ENCODE peak calls at places on chromosomes 12 and 14, in nine cellular contexts. T, I, F, G, N, B, A, K and Y are unnamed samples.

GRCh38 chr12:1527789-1528188 is 66.6 kb downstream of the FBXL14 start:
- DNase-seq in I (peak), G (no peak), B (no peak), K (no peak), N (no peak), T (no peak), A (no peak), F (no peak), Y (no peak)

GRCh38 chr14:22071001-22071400 is 397.4 kb upstream of the OR4E1 start:
- DNase-seq in I (no peak), F (no peak), K (no peak), G (no peak), B (no peak), N (peak), A (no peak), T (peak), Y (no peak)

GRCh38 chr12:58529114-58529665 is 391.1 kb downstream of the LRIG3 start:
- DNase-seq in F (no peak), T (no peak), I (peak), K (no peak), A (no peak), B (no peak), G (no peak), N (no peak), Y (no peak)

GRCh38 chr14:53528114-53528513 is 375.0 kb upstream of the DDHD1 start:
- DNase-seq in A (no peak), G (no peak), I (peak), T (no peak), N (no peak), K (no peak), F (no peak), B (no peak), Y (no peak)

GRCh38 chr14:78022059-78022458 is 148.1 kb upstream of the NRXN3 start:
- DNase-seq in B (peak), N (peak), A (peak), F (peak), G (no peak), I (peak), K (peak), T (peak), Y (peak)

GRCh38 chr14:81565441-81566290 is 32.0 kb upstream of the SEL1L start:
- DNase-seq in I (no peak), B (no peak), G (no peak), T (no peak), A (no peak), F (peak), K (peak), N (no peak), Y (peak)

GRCh38 chr12:7951671-7952070 is 15.7 kb upstream of the SLC2A3 start:
- DNase-seq in F (no peak), B (no peak), T (no peak), K (no peak), G (no peak), N (no peak), I (no peak), A (no peak), Y (no peak)

GRCh38 chr12:104653730-104654328 is 197.1 kb downstream of the CHST11 start:
- DNase-seq in K (no peak), B (no peak), G (no peak), T (no peak), N (no peak), F (no peak), A (no peak), I (no peak), Y (peak)

GRCh38 chr12:25518512-25518911 is 34.6 kb downstream of the LMNTD1 start:
- DNase-seq in N (peak), T (no peak), F (no peak), A (no peak), I (peak), B (no peak), K (no peak), G (no peak), Y (no peak)

GRCh38 chr12:119069029-119069731 is 87.8 kb downstream of the SRRM4 start:
- DNase-seq in A (no peak), I (no peak), K (no peak), T (no peak), N (no peak), G (no peak), B (peak), F (no peak), Y (no peak)

GRCh38 chr14:94165744-94166143 is 8.4 kb upstream of the PPP4R4 start:
- DNase-seq in B (no peak), F (no peak), N (no peak), G (no peak), A (no peak), I (no peak), T (no peak), K (no peak), Y (no peak)

GRCh38 chr12:82524020-82524419 is 162.7 kb upstream of the TMTC2 start:
- DNase-seq in N (no peak), T (no peak), B (no peak), K (no peak), A (no peak), I (no peak), F (peak), G (no peak), Y (no peak)

GRCh38 chr14:68662395-68662794 is 130.5 kb downstream of the ZFP36L1 start:
- DNase-seq in G (no peak), T (no peak), A (no peak), I (peak), F (no peak), N (no peak), B (no peak), K (no peak), Y (no peak)

GRCh38 chr12:5201554-5202243 is 158.0 kb downstream of the KCNA5 start:
- DNase-seq in F (no peak), A (no peak), K (no peak), N (no peak), G (no peak), I (peak), B (no peak), T (no peak), Y (peak)

GRCh38 chr14:103372552-103373304 is 12.5 kb upstream of the MARK3 start:
- DNase-seq in B (peak), T (no peak), F (no peak), K (no peak), I (peak), A (no peak), G (no peak), N (no peak), Y (peak)

GRCh38 chr12:63905523-63905922 is 61.0 kb downstream of the SRGAP1 start:
- DNase-seq in B (no peak), N (no peak), K (no peak), I (peak), G (no peak), F (no peak), T (no peak), A (no peak), Y (no peak)

GRCh38 chr14:64762044-64763034 is 58.1 kb downstream of the PLEKHG3 start:
- DNase-seq in B (peak), I (peak), T (peak), K (peak), N (no peak), G (peak), A (peak), F (peak), Y (peak)

GRCh38 chr14:54783660-54784015 is 119.0 kb downstream of the GCH1 start:
- DNase-seq in I (no peak), N (no peak), K (no peak), B (no peak), A (no peak), F (no peak), T (no peak), G (no peak), Y (no peak)

GRCh38 chr14:77641534-77642341 is 25.3 kb upstream of the SPTLC2 start:
- DNase-seq in F (peak), N (peak), K (peak), A (peak), T (peak), G (peak), B (peak), I (peak), Y (peak)

GRCh38 chr14:104882991-104883660 is 18.1 kb downstream of the CEP170B start:
- DNase-seq in T (no peak), G (no peak), F (peak), I (no peak), N (no peak), K (no peak), A (no peak), B (no peak), Y (no peak)

GRCh38 chr12:56099787-56100186 is 4.6 kb upstream of the PA2G4 start:
- DNase-seq in A (no peak), G (no peak), K (no peak), N (no peak), B (peak), I (no peak), F (no peak), T (no peak), Y (no peak)

GRCh38 chr12:45131506-45131905 is 80.6 kb upstream of the DBX2 start:
- DNase-seq in I (no peak), T (no peak), N (no peak), G (no peak), B (no peak), A (no peak), F (no peak), K (no peak), Y (no peak)

GRCh38 chr14:77607741-77608302 is 8.6 kb downstream of the SPTLC2 start:
- DNase-seq in F (no peak), I (no peak), T (no peak), G (no peak), B (no peak), N (no peak), K (no peak), A (no peak), Y (peak)

GRCh38 chr14:38248629-38249028 is 7.3 kb downstream of the CLEC14A start:
- DNase-seq in B (no peak), F (no peak), I (no peak), N (no peak), G (no peak), T (no peak), A (no peak), K (no peak), Y (no peak)

GRCh38 chr12:108414021-108414420 is 74.9 kb upstream of the CMKLR1 start:
- DNase-seq in I (no peak), N (no peak), G (no peak), A (no peak), T (no peak), K (no peak), B (no peak), F (no peak), Y (no peak)

GRCh38 chr14:99971087-99971928 is 93.9 kb upstream of the EVL start:
- DNase-seq in B (peak), K (peak), T (peak), A (peak), F (peak), N (no peak), I (peak), G (peak), Y (peak)

GRCh38 chr12:107092669-107093546 is 441 bp downstream of the CRY1 start:
- DNase-seq in T (peak), N (no peak), K (peak), F (peak), I (no peak), G (peak), A (peak), B (peak), Y (peak)
- TF ChIP-seq POLR2A in T (peak), N (peak), K (peak), F (peak), I (peak), G (peak), A (peak), B (peak), Y (peak)

GRCh38 chr12:111168009-111168786 is 200.7 kb downstream of the PHETA1 start:
- DNase-seq in A (no peak), B (no peak), T (no peak), I (no peak), K (no peak), N (no peak), F (no peak), G (no peak), Y (no peak)
- TF ChIP-seq POLR2A in A (no peak), B (no peak), T (no peak), I (no peak), K (no peak), N (no peak), F (no peak), G (no peak), Y (no peak)

DNA sequence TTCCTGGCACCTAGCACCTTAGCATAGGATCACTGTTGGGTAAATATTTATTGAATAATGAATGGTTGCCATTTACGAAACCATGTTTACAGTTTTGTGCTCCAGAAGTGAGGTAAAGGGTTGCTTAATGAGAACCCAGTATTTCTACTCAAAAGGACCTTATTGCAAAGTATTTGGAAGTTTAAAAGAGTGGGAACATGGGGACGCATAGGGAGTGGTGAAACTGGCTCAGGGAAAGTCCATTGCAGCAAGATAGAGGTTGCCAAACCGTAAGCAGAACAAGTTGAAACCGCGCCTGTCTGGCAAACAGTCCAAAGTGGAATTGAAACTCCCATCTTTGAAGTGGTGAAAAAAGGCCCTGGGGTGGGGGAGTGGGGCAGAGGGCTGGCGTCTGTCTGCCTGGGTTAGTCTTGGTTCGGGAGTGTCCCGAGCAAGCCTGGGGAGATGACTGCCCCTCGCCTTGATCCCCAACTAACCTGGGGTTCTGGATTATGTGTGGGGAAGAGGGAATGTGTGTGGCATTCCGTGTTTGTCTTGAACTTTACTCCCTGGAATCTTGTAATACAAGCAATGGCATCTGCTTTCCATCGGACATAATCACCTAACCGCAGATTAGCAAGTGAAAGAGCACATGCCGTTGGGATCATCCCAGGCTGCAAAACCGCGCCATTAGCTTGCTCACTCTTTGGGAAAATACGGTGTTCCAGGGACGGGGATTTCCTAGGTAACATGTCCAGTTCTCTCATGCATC is 7.2 kb downstream of the ALDH2 start:
- DNase-seq in A (peak), G (peak), I (peak), F (peak), N (no peak), K (peak), T (peak), B (peak), Y (no peak)
- TF ChIP-seq POLR2A in A (no peak), G (no peak), I (no peak), F (no peak), N (no peak), K (peak), T (peak), B (no peak), Y (no peak)

DNA sequence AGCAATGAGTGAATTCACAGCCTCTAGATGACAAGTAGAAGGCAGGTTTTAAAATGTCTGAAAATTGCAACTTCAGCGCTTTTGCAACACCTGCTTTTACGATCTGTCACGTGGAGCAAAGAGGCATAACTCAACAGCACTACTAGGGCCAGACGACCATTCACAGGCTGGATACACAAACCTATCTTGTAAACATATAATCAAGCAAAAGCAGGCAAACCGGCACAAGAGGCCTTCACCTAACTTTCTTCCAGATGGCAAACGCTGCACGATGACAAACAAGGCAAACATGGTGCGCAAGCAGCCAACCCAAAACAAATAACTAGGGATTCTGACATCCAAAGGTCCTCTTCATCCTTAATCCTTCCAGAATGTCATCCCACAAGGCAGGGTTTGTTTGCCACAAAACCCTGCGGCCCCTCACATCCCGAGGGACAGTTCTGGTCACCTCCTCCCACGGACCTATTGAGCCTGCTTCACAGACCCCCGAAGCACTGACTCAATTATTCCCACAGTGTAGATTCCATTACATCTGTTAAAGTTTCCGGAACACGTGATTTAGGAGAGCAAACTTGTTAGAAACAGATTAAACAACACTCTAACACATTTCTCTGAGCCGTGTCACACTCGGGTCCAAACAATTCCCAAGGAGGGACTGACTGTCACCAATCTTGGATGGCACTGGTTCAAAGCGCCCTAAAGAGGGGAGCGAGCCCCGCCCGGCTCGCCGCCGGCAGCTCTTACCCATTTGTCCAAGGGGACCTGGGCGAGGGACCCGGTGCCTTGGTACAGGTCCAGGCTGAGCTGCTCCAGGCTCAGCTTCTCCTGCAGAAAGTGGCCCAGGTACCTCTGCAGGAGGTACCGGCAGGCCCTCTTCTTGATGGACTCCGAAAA is 823 bp downstream of the ATG2B start:
- DNase-seq in N (peak), T (peak), G (peak), I (peak), F (peak), A (peak), B (peak), K (peak), Y (peak)
- TF ChIP-seq POLR2A in N (no peak), T (peak), G (no peak), I (peak), F (peak), A (peak), B (no peak), K (no peak), Y (peak)

DNA sequence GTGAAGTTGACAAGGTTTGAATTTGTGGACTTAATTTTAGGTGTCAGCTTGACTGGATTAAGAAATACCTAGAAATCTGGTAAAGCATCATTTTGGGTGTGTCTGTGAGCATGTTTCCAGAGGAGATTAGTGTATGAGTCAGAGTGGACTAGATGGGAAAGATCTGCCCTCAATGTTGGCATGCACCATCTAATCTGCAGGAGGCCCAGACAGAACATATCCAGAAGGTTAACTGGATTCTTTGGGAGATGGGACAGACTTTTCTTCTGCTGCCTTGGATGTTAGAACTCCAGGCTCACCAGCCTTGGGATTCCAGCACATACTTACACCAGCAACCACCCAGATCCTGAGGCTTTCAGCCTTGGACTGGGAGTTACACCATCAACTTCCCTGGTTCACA is 14.1 kb downstream of the SGPP1 start:
- DNase-seq in I (peak), F (no peak), G (no peak), A (no peak), T (no peak), K (no peak), N (no peak), B (no peak), Y (peak)
- TF ChIP-seq POLR2A in I (no peak), F (no peak), G (no peak), A (no peak), T (no peak), K (no peak), N (no peak), B (no peak), Y (no peak)

GRCh38 chr14:75259510-75259855 is 19.1 kb upstream of the FOS start:
- DNase-seq in T (no peak), F (no peak), A (no peak), G (no peak), N (no peak), I (peak), B (no peak), K (no peak), Y (peak)
- TF ChIP-seq POLR2A in T (no peak), F (no peak), A (no peak), G (no peak), N (no peak), I (peak), B (no peak), K (peak), Y (peak)

GRCh38 chr12:95788637-95789036 is 1.9 kb downstream of the NTN4 start:
- DNase-seq in N (no peak), G (no peak), K (no peak), T (no peak), A (no peak), I (peak), B (no peak), F (no peak), Y (no peak)

GRCh38 chr12:95790025-95790911 is at the start of gene NTN4:
- DNase-seq in K (peak), A (peak), F (peak), N (no peak), G (peak), B (peak), T (peak), I (peak), Y (no peak)

GRCh38 chr12:95784886-95785285 is 5.7 kb downstream of the NTN4 start:
- DNase-seq in B (no peak), A (no peak), N (no peak), G (no peak), T (no peak), F (no peak), I (no peak), K (no peak), Y (no peak)

GRCh38 chr12:95789126-95790024 is 1.2 kb downstream of the NTN4 start:
- DNase-seq in B (peak), K (no peak), T (peak), F (peak), A (peak), G (no peak), I (peak), N (no peak), Y (no peak)

GRCh38 chr12:95787274-95787814 is 3.2 kb downstream of the NTN4 start:
- DNase-seq in F (no peak), I (peak), K (no peak), B (no peak), G (no peak), A (no peak), T (no peak), N (no peak), Y (no peak)
- TF ChIP-seq POLR2A in F (no peak), I (peak), K (no peak), B (no peak), G (no peak), A (no peak), T (no peak), N (no peak), Y (no peak)

GRCh38 chr14:24178399-24179178 is 6.7 kb downstream of the REC8 start:
- DNase-seq in F (no peak), N (no peak), A (no peak), K (no peak), I (no peak), T (no peak), G (no peak), B (no peak), Y (no peak)
- TF ChIP-seq POLR2A in F (no peak), N (peak), A (no peak), K (no peak), I (no peak), T (no peak), G (no peak), B (no peak), Y (no peak)

DNA sequence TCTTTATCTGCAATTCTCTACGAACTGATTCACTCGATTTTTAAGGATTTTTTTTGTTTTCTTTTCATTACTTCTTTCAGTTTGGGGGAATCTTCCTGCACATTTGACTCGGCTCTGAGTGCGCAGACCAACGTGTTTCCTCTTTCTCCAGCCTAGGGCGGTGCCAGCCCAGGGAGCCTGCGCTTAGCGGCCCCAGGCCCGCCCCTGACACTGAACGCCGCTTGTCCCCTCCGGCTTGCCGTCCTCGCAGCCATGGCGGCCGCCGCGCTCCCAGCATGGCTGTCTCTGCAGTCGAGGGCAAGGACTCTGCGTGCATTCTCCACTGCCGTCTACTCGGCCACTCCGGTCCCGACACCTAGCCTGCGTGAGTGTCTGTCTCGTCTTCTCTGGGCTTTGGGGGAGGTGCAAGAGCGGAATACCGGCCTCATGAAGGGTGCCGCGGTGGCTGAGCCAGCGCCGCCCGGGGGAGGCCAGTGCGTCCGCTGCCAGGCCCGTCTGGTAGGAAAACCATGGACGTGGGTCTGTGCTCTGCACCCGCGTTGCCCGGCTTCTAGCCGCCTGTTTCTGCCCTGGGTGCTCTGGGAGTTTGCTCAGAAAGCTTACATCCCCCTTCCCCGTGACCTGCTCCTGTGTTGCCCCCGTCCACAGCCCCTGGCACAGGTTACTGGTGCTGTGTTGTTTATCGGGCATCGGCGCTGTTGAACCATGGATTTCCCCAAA is at the start of gene MRPS35:
- DNase-seq in I (peak), K (peak), G (peak), N (peak), A (peak), F (peak), B (peak), T (peak), Y (peak)
- TF ChIP-seq POLR2A in I (peak), K (peak), G (peak), N (peak), A (peak), F (peak), B (peak), T (peak), Y (peak)